ENCODE peak calls at places on chromosomes 3 and 15, in six cellular contexts. F is upper lobe of right lung, V is fibroblast of pulmonary artery, P is left lung, L is left ventricle myocardium inferior, E is endothelial cell of umbilical vein. X is an unnamed sample.

GRCh38 chr3:152524198-152525140 is 255.7 kb downstream of the MBNL1 start:
- DNase-seq in E (peak; percentile 73), P (no peak), V (peak; percentile 83), F (no peak), L (no peak), X (peak; percentile 79)

GRCh38 chr15:85607842-85608241 is 186.9 kb downstream of the KLHL25 start:
- DNase-seq in V (peak; percentile 90), E (peak; percentile 92), L (no peak), F (no peak), P (no peak), X (no peak)

GRCh38 chr3:152264378-152264777 is 4.4 kb upstream of the MBNL1 start:
- DNase-seq in L (no peak), V (no peak), P (no peak), E (no peak), F (no peak), X (no peak)

GRCh38 chr3:23629181-23629893 is 176.4 kb upstream of the UBE2E1 start:
- DNase-seq in L (no peak), V (peak; percentile 77), P (no peak), E (peak; percentile 88), F (no peak), X (no peak)

GRCh38 chr15:96457852-96458251 is 127.4 kb downstream of the NR2F2 start:
- DNase-seq in V (no peak), F (no peak), P (no peak), L (no peak), E (no peak), X (no peak)

GRCh38 chr15:62904041-62904440 is 138.5 kb upstream of the TPM1 start:
- DNase-seq in V (no peak), E (no peak), L (no peak), F (no peak), P (no peak), X (no peak)

GRCh38 chr3:69499899-69500316 is 114.0 kb upstream of the FRMD4B start:
- DNase-seq in L (peak; percentile 50), V (no peak), E (no peak), F (peak; percentile 72), P (peak; percentile 77), X (no peak)

GRCh38 chr3:111910806-111911205 is 51.7 kb downstream of the PHLDB2 start:
- DNase-seq in V (peak; percentile 92), F (no peak), P (no peak), L (no peak), E (peak; percentile 65), X (no peak)

GRCh38 chr15:72472907-72473669 is 1.0 kb upstream of the ARIH1 start:
- DNase-seq in V (peak; percentile 47), E (no peak), L (no peak), P (no peak), F (no peak), X (peak; percentile 4)

GRCh38 chr3:29141912-29142262 is 139.0 kb upstream of the RBMS3 start:
- DNase-seq in V (no peak), P (no peak), L (no peak), E (no peak), F (no peak), X (no peak)

GRCh38 chr3:67381667-67382272 is 272.6 kb downstream of the SUCLG2 start:
- DNase-seq in F (no peak), E (peak; percentile 43), L (no peak), V (peak; percentile 64), P (no peak), X (peak; percentile 41)

GRCh38 chr3:59759298-59760169 is 709.7 kb upstream of the CFAP20DC start:
- DNase-seq in F (no peak), V (no peak), E (no peak), P (no peak), L (no peak), X (no peak)

GRCh38 chr15:70280781-70281180 is 183.1 kb upstream of the TLE3 start:
- DNase-seq in V (no peak), L (no peak), P (peak; percentile 23), F (peak; percentile 20), E (no peak), X (no peak)

GRCh38 chr3:138124689-138125420 is 7.3 kb downstream of the A4GNT start:
- DNase-seq in P (no peak), L (no peak), E (no peak), F (peak; percentile 68), V (peak; percentile 66), X (no peak)

GRCh38 chr15:45393851-45394250 is 15.5 kb upstream of the GATM start:
- DNase-seq in E (no peak), F (no peak), P (no peak), V (no peak), L (no peak), X (peak; percentile 11)

GRCh38 chr3:142886938-142887337 is 1.9 kb downstream of the PCOLCE2 start:
- DNase-seq in V (peak; percentile 56), E (no peak), L (no peak), F (no peak), P (no peak), X (no peak)

GRCh38 chr3:159007331-159007730 is 205.5 kb downstream of the MFSD1 start:
- DNase-seq in F (no peak), P (no peak), E (no peak), V (no peak), L (no peak), X (no peak)

GRCh38 chr3:183114374-183114773 is 15.1 kb upstream of the MCCC1 start:
- DNase-seq in P (no peak), L (no peak), F (no peak), E (no peak), V (no peak), X (no peak)

GRCh38 chr3:78244136-78244535 is 1204.2 kb downstream of the ROBO2 start:
- DNase-seq in F (no peak), L (no peak), P (no peak), V (no peak), E (no peak), X (no peak)

GRCh38 chr15:76865548-76865991 is 39.6 kb downstream of the SCAPER start:
- DNase-seq in F (no peak), L (no peak), E (no peak), V (no peak), P (no peak), X (peak; percentile 33)

GRCh38 chr3:173397161-173398110 is at the start of gene NLGN1:
- DNase-seq in V (peak; percentile 67), E (peak; percentile 89), P (peak; percentile 70), L (peak; percentile 72), F (peak; percentile 83), X (no peak)

GRCh38 chr3:104392327-104392726 is 974.4 kb upstream of the ALCAM start:
- DNase-seq in P (no peak), V (no peak), E (no peak), L (no peak), F (no peak), X (no peak)

GRCh38 chr3:35120026-35120425 is 519.3 kb upstream of the ARPP21 start:
- DNase-seq in V (no peak), P (no peak), L (no peak), F (no peak), E (no peak), X (no peak)

GRCh38 chr15:74383695-74384565 is 16.5 kb upstream of the CYP11A1 start:
- DNase-seq in V (no peak), F (no peak), E (no peak), P (no peak), L (no peak), X (peak; percentile 92)

GRCh38 chr15:92268900-92269299 is 124.8 kb upstream of the ST8SIA2 start:
- DNase-seq in F (no peak), P (no peak), E (no peak), L (no peak), V (no peak), X (no peak)

GRCh38 chr3:167188592-167188991 is 191.5 kb downstream of the ZBBX start:
- DNase-seq in F (no peak), L (no peak), E (no peak), V (no peak), P (no peak), X (no peak)

GRCh38 chr15:62853114-62853832 is 189.3 kb upstream of the TPM1 start:
- DNase-seq in P (no peak), F (no peak), E (no peak), L (no peak), V (no peak), X (no peak)

GRCh38 chr15:89409184-89409992 is 74.8 kb upstream of the POLG start:
- DNase-seq in V (no peak), F (no peak), P (no peak), L (no peak), E (no peak), X (no peak)
- H3K4me3 ChIP-seq in V (peak overlapping the region; percentile 23), F (peak overlapping the region; percentile 32), P (no peak overlapping the region), L (peak overlapping the region; percentile 52), E (no peak overlapping the region), X (no peak overlapping the region)

DNA sequence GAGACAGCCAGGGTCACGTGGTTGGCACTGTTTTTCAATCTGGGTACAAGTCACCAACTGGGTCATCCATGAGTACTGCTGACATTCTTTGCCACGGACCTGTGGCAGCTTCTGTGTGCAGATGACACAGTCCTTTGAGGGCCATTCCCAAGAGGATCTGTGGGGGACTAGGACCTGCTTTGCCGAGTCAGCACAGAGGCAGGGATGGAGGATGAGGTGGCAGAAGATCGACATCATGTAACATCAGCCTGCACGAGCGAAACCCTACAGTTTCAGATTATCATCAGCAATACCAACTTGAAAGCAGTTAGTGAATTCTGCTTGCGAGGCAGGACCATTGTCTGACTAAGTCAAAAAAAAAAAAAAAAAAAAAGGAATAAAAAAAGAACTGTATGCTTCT is 227.7 kb downstream of the FOXP1 start:
- DNase-seq in F (no peak), L (no peak), P (no peak), E (no peak), V (no peak), X (no peak)
- H3K4me3 ChIP-seq in F (no peak overlapping the region), L (no peak overlapping the region), P (no peak overlapping the region), E (no peak overlapping the region), V (no peak overlapping the region), X (no peak overlapping the region)

GRCh38 chr3:195540031-195540430 is 3.1 kb downstream of the PPP1R2 start:
- DNase-seq in P (no peak), L (no peak), E (no peak), F (no peak), V (no peak), X (peak; percentile 44)

GRCh38 chr3:195539479-195539878 is 3.6 kb downstream of the PPP1R2 start:
- DNase-seq in E (no peak), F (no peak), P (no peak), V (no peak), L (no peak), X (no peak)

GRCh38 chr3:195542691-195543641 is at the start of gene PPP1R2:
- DNase-seq in F (peak; percentile 96), P (peak; percentile 92), L (peak; percentile 92), V (peak; percentile 92), E (peak; percentile 92), X (peak; percentile 96)

GRCh38 chr3:195542261-195542660 is 864 bp downstream of the PPP1R2 start:
- DNase-seq in L (no peak), P (no peak), E (peak; percentile 58), V (no peak), F (no peak), X (peak; percentile 64)

DNA sequence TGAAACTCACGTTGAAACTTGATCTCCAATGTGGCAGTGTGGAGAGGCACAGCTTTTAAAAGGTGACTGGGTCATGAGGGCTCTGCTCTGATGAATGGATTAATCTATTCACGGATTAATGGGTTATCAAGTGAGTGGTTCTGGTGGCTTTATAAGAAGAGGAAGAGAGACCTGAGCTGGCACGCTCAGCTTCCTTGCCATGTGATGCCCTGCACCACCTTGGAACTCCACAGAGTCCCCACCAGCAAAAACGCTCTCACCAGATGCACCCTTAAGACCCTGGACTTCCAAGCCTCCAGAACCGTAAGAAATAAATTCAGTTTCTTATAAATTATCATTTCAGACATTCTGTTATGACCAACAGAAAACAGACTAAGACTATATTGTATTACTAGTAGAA is 2.6 kb downstream of the PPP1R2 start:
- DNase-seq in P (no peak), E (no peak), L (no peak), F (no peak), V (no peak), X (peak; percentile 22)
- H3K4me3 ChIP-seq in P (no peak overlapping the region), E (no peak overlapping the region), L (peak overlapping the region; percentile 86), F (peak overlapping the region; percentile 88), V (no peak overlapping the region), X (peak overlapping the region; percentile 90)

GRCh38 chr3:148975277-148975676 is 16.1 kb upstream of the GYG1 start:
- DNase-seq in F (no peak), E (no peak), P (no peak), L (peak; percentile 68), V (no peak), X (no peak)
- H3K4me3 ChIP-seq in F (no peak overlapping the region), E (no peak overlapping the region), P (no peak overlapping the region), L (peak overlapping the region; percentile 28), V (no peak overlapping the region), X (no peak overlapping the region)